ENCODE peak calls at places on chromosomes 2 and 18, in six cellular contexts. One of them, this sample, is unnamed.

GRCh38 chr18:8822643-8823042 is 117.3 kb downstream of the MTCL1 start:
- DNase-seq in lung: no peak
- DNase-seq in HepG2: no peak
- DNase-seq in neural crest cell: no peak
- DNase-seq in GM12865: no peak
- DNase-seq in endodermal cell: no peak
- DNase-seq in this sample: no peak

GRCh38 chr2:98704499-98705332 is 26.2 kb downstream of the MGAT4A start:
- DNase-seq in lung: no peak
- DNase-seq in HepG2: peak
- DNase-seq in neural crest cell: no peak
- DNase-seq in GM12865: no peak
- DNase-seq in endodermal cell: no peak
- DNase-seq in this sample: no peak

GRCh38 chr2:129757915-129758421 is 221.5 kb upstream of the RAB6C start:
- DNase-seq in lung: no peak
- DNase-seq in HepG2: no peak
- DNase-seq in neural crest cell: no peak
- DNase-seq in GM12865: no peak
- DNase-seq in endodermal cell: peak
- DNase-seq in this sample: no peak

GRCh38 chr2:202171246-202171833 is 67.1 kb downstream of the SUMO1 start:
- DNase-seq in lung: no peak
- DNase-seq in HepG2: no peak
- DNase-seq in neural crest cell: peak
- DNase-seq in GM12865: no peak
- DNase-seq in endodermal cell: peak
- DNase-seq in this sample: no peak

GRCh38 chr2:6863792-6864191 is 1.9 kb downstream of the CMPK2 start:
- DNase-seq in lung: no peak
- DNase-seq in HepG2: no peak
- DNase-seq in neural crest cell: no peak
- DNase-seq in GM12865: no peak
- DNase-seq in endodermal cell: no peak
- DNase-seq in this sample: no peak

GRCh38 chr2:135785032-135785431 is 43.4 kb downstream of the UBXN4 start:
- DNase-seq in lung: no peak
- DNase-seq in HepG2: peak
- DNase-seq in neural crest cell: no peak
- DNase-seq in GM12865: no peak
- DNase-seq in endodermal cell: no peak
- DNase-seq in this sample: no peak

GRCh38 chr2:238085899-238086298 is 14.2 kb upstream of the ESPNL start:
- DNase-seq in lung: no peak
- DNase-seq in HepG2: no peak
- DNase-seq in neural crest cell: no peak
- DNase-seq in GM12865: no peak
- DNase-seq in endodermal cell: no peak
- DNase-seq in this sample: no peak

GRCh38 chr2:26164231-26164630 is 8.7 kb upstream of the GAREM2 start:
- DNase-seq in lung: no peak
- DNase-seq in HepG2: no peak
- DNase-seq in neural crest cell: no peak
- DNase-seq in GM12865: no peak
- DNase-seq in endodermal cell: peak
- DNase-seq in this sample: no peak

GRCh38 chr18:61635901-61636528 is 256.8 kb downstream of the RNF152 start:
- DNase-seq in lung: peak
- DNase-seq in HepG2: peak
- DNase-seq in neural crest cell: peak
- DNase-seq in GM12865: peak
- DNase-seq in endodermal cell: peak
- DNase-seq in this sample: no peak

GRCh38 chr2:105496271-105496670 is 97.4 kb upstream of the FHL2 start:
- DNase-seq in lung: peak
- DNase-seq in HepG2: no peak
- DNase-seq in neural crest cell: no peak
- DNase-seq in GM12865: no peak
- DNase-seq in endodermal cell: no peak
- DNase-seq in this sample: no peak

GRCh38 chr18:75507636-75508035 is 80.1 kb upstream of the SMIM21 start:
- DNase-seq in lung: no peak
- DNase-seq in HepG2: no peak
- DNase-seq in neural crest cell: no peak
- DNase-seq in GM12865: no peak
- DNase-seq in endodermal cell: no peak
- DNase-seq in this sample: no peak

GRCh38 chr2:61670591-61671503 is 132.7 kb upstream of the XPO1 start:
- DNase-seq in lung: no peak
- DNase-seq in HepG2: no peak
- DNase-seq in neural crest cell: no peak
- DNase-seq in GM12865: peak
- DNase-seq in endodermal cell: no peak
- DNase-seq in this sample: no peak

GRCh38 chr18:59957957-59958356 is 58.2 kb downstream of the PMAIP1 start:
- DNase-seq in lung: no peak
- DNase-seq in HepG2: peak
- DNase-seq in neural crest cell: no peak
- DNase-seq in GM12865: peak
- DNase-seq in endodermal cell: no peak
- DNase-seq in this sample: no peak

GRCh38 chr2:121650554-121650930 is 1.3 kb upstream of the CLASP1 start:
- DNase-seq in lung: no peak
- DNase-seq in HepG2: no peak
- DNase-seq in neural crest cell: no peak
- DNase-seq in GM12865: peak
- DNase-seq in endodermal cell: peak
- DNase-seq in this sample: no peak

GRCh38 chr18:62118324-62118723 is 68.5 kb downstream of the PIGN start:
- DNase-seq in lung: no peak
- DNase-seq in HepG2: no peak
- DNase-seq in neural crest cell: no peak
- DNase-seq in GM12865: no peak
- DNase-seq in endodermal cell: no peak
- DNase-seq in this sample: no peak

GRCh38 chr2:74100254-74101216 is 47.2 kb downstream of the BOLA3 start:
- DNase-seq in lung: peak
- DNase-seq in HepG2: no peak
- DNase-seq in neural crest cell: no peak
- DNase-seq in GM12865: no peak
- DNase-seq in endodermal cell: peak
- DNase-seq in this sample: no peak

GRCh38 chr18:36325846-36326245 is 28.3 kb downstream of the FHOD3 start:
- DNase-seq in lung: peak
- DNase-seq in HepG2: no peak
- DNase-seq in neural crest cell: no peak
- DNase-seq in GM12865: no peak
- DNase-seq in endodermal cell: no peak
- DNase-seq in this sample: no peak

GRCh38 chr18:60020107-60020925 is 120.5 kb downstream of the PMAIP1 start:
- DNase-seq in lung: no peak
- DNase-seq in HepG2: no peak
- DNase-seq in neural crest cell: no peak
- DNase-seq in GM12865: peak
- DNase-seq in endodermal cell: peak
- DNase-seq in this sample: no peak

GRCh38 chr18:13982136-13982535 is 66.8 kb upstream of the MC2R start:
- DNase-seq in lung: no peak
- DNase-seq in HepG2: peak
- DNase-seq in neural crest cell: no peak
- DNase-seq in GM12865: no peak
- DNase-seq in endodermal cell: peak
- DNase-seq in this sample: no peak

GRCh38 chr2:199922856-199923255 is 11.8 kb downstream of the C2orf69 start:
- DNase-seq in lung: no peak
- DNase-seq in HepG2: no peak
- DNase-seq in neural crest cell: no peak
- DNase-seq in GM12865: no peak
- DNase-seq in endodermal cell: no peak
- DNase-seq in this sample: no peak

GRCh38 chr2:25698752-25699151 is 25.4 kb upstream of the DTNB start:
- DNase-seq in lung: no peak
- DNase-seq in HepG2: no peak
- DNase-seq in neural crest cell: no peak
- DNase-seq in GM12865: no peak
- DNase-seq in endodermal cell: no peak
- DNase-seq in this sample: no peak

GRCh38 chr2:11155326-11156059 is at the start of gene SLC66A3:
- DNase-seq in lung: no peak
- DNase-seq in HepG2: peak
- DNase-seq in neural crest cell: no peak
- DNase-seq in GM12865: peak
- DNase-seq in endodermal cell: no peak
- DNase-seq in this sample: peak

GRCh38 chr2:173803344-173803893 is 161.8 kb downstream of the SP3 start:
- DNase-seq in lung: no peak
- DNase-seq in HepG2: no peak
- DNase-seq in neural crest cell: no peak
- DNase-seq in GM12865: no peak
- DNase-seq in endodermal cell: no peak
- DNase-seq in this sample: no peak

GRCh38 chr2:47026738-47027531 is 111.3 kb upstream of the MCFD2 start:
- DNase-seq in lung: no peak
- DNase-seq in HepG2: no peak
- DNase-seq in neural crest cell: no peak
- DNase-seq in GM12865: no peak
- DNase-seq in endodermal cell: no peak
- DNase-seq in this sample: no peak

GRCh38 chr2:167550448-167550847 is 662.2 kb downstream of the XIRP2 start:
- DNase-seq in lung: no peak
- DNase-seq in HepG2: peak
- DNase-seq in neural crest cell: no peak
- DNase-seq in GM12865: peak
- DNase-seq in endodermal cell: no peak
- DNase-seq in this sample: no peak

GRCh38 chr2:179201884-179202283 is 62.7 kb downstream of the SESTD1 start:
- DNase-seq in lung: no peak
- DNase-seq in HepG2: no peak
- DNase-seq in neural crest cell: no peak
- DNase-seq in GM12865: no peak
- DNase-seq in endodermal cell: no peak
- DNase-seq in this sample: no peak

GRCh38 chr2:64291181-64291580 is 147.0 kb upstream of the PELI1 start:
- DNase-seq in lung: no peak
- DNase-seq in HepG2: no peak
- DNase-seq in neural crest cell: no peak
- DNase-seq in GM12865: peak
- DNase-seq in endodermal cell: no peak
- DNase-seq in this sample: no peak

DNA sequence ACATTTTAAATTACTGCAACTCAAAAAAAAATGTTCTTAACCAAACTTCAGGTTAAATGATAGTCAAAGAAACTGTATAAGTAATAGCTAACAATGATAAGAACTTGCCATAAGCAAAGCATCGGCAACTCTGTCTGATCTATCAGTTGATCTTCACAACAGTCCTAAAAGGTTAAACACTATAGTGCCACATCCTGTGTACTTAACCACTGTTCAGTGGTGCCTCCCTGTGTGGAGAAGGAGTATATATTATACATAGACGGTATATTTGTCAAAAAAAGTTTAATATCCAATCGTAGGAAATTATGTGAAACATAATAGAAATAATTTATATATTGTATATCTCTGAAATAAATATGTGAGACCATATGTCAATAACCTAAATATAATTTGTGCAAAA is 13.0 kb downstream of the DTNA start:
- DNase-seq in lung: no peak
- DNase-seq in HepG2: peak
- DNase-seq in neural crest cell: no peak
- DNase-seq in GM12865: no peak
- DNase-seq in endodermal cell: no peak
- DNase-seq in this sample: no peak
- TF ChIP-seq CTCF in lung: no peak
- TF ChIP-seq CTCF in HepG2: no peak
- TF ChIP-seq CTCF in neural crest cell: no peak
- TF ChIP-seq CTCF in GM12865: no peak
- TF ChIP-seq CTCF in endodermal cell: no peak
- TF ChIP-seq CTCF in this sample: no peak

DNA sequence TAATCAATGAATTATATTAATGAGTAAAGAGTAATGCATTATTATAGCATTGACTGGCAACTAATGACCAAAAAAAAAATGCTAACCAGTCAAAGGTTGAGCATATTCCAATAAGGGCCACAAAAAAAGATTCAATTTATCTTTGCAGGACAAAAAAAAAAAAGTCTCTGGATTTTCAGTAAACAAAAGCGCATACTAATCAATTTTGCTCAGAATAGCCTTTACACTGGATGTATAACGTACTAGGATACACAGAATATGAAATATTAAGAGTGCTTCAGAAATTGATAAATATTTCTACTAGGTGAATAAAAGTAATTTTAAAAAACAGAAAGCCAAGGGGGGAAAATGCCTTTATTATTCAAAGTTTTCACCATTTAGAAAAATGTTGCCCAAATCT is 74.4 kb downstream of the NBAS start:
- DNase-seq in lung: no peak
- DNase-seq in HepG2: no peak
- DNase-seq in neural crest cell: no peak
- DNase-seq in GM12865: no peak
- DNase-seq in endodermal cell: no peak
- DNase-seq in this sample: no peak
- TF ChIP-seq CTCF in lung: no peak
- TF ChIP-seq CTCF in HepG2: no peak
- TF ChIP-seq CTCF in neural crest cell: no peak
- TF ChIP-seq CTCF in GM12865: no peak
- TF ChIP-seq CTCF in endodermal cell: no peak
- TF ChIP-seq CTCF in this sample: no peak

DNA sequence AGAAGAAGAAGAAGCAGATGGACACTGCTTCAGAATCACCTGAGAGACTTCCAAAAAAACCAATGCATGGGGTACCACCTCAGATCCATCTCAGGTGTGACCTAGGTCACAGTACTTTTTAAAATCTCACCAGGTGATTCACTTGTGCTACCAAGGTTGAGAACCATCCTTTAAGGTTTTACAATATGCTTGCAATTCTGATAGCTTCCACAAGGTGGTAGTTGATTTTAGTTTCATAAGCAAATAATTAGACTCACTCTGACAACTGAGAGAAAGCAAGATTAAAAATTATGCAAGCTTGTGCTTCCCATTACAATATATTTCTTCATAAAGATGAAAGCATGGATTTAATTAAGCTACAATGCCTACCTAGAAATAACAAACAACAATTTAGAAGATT is 355.1 kb downstream of the EN1 start:
- DNase-seq in lung: no peak
- DNase-seq in HepG2: peak
- DNase-seq in neural crest cell: no peak
- DNase-seq in GM12865: peak
- DNase-seq in endodermal cell: peak
- DNase-seq in this sample: no peak
- TF ChIP-seq CTCF in lung: no peak
- TF ChIP-seq CTCF in HepG2: peak
- TF ChIP-seq CTCF in neural crest cell: peak
- TF ChIP-seq CTCF in GM12865: no peak
- TF ChIP-seq CTCF in endodermal cell: peak
- TF ChIP-seq CTCF in this sample: peak

DNA sequence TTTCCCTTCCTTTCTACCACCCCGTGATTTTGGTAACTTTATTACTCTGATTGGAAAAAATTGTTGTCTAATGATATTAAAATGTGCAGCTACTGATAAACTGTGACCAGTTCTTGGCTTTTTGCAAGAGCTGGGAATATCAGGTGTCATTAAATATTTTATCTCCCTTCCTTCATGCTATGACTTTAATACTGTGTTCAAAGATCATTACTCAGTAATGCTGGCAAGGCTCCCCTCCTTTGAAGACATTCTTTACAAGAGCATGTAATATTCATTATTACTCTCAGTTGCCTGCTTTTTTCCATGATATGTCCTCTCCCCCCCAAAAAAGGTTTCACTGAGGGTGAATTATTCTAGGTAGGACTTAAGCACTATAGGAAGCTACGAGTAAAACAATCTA is 75.4 kb downstream of the HRH4 start:
- DNase-seq in lung: peak
- DNase-seq in HepG2: no peak
- DNase-seq in neural crest cell: no peak
- DNase-seq in GM12865: no peak
- DNase-seq in endodermal cell: no peak
- DNase-seq in this sample: no peak
- TF ChIP-seq CTCF in lung: no peak
- TF ChIP-seq CTCF in HepG2: no peak
- TF ChIP-seq CTCF in neural crest cell: no peak
- TF ChIP-seq CTCF in GM12865: no peak
- TF ChIP-seq CTCF in endodermal cell: no peak
- TF ChIP-seq CTCF in this sample: no peak

This sample was measured in D721Med.